ENCODE peak calls at places on chromosomes 4 and X, in eight cellular contexts. X is NCI-H1092, R is fibroblast of the aortic adventitia, M is iPS DF 19.7, S is iris pigment epithelial cell, I is HEK293T, C is adrenal gland, F is NT2/D1. J is an unnamed sample.

GRCh38 chr4:148171596-148171995 is 270.6 kb downstream of the NR3C2 start:
- DNase-seq in X (no peak), R (no peak), M (no peak), S (no peak), I (no peak), C (no peak), F (no peak), J (no peak)

GRCh38 chr4:10099521-10100325 is 16.9 kb downstream of the WDR1 start:
- DNase-seq in X (no peak), R (no peak), M (no peak), S (no peak), I (no peak), C (no peak), F (no peak), J (no peak)

GRCh38 chrX:313546-313945 is 5.0 kb downstream of the GTPBP6 start:
- DNase-seq in X (no peak), R (no peak), M (no peak), S (no peak), I (no peak), C (no peak), F (no peak), J (no peak)

GRCh38 chr4:131426023-131426758 is 1722.9 kb upstream of the PCDH10 start:
- DNase-seq in X (no peak), R (no peak), M (no peak), S (no peak), I (no peak), C (no peak), F (no peak), J (no peak)

GRCh38 chrX:107710617-107711391 is 64.8 kb downstream of the TSC22D3 start:
- DNase-seq in X (no peak), R (peak), M (no peak), S (peak), I (peak), C (peak), F (peak), J (no peak)

GRCh38 chrX:40809210-40809609 is 73.9 kb upstream of the MED14 start:
- DNase-seq in X (no peak), R (no peak), M (no peak), S (peak), I (no peak), C (no peak), F (no peak), J (no peak)

GRCh38 chrX:39688576-39689373 is 409.0 kb downstream of the BCOR start:
- DNase-seq in X (peak), R (peak), M (no peak), S (peak), I (peak), C (peak), F (peak), J (peak)

GRCh38 chrX:3699841-3700381 is 13.5 kb downstream of the PRKX start:
- DNase-seq in X (no peak), R (peak), M (no peak), S (no peak), I (no peak), C (no peak), F (no peak), J (no peak)

GRCh38 chr4:100894339-100894870 is 376.6 kb upstream of the EMCN start:
- DNase-seq in X (no peak), R (no peak), M (no peak), S (no peak), I (no peak), C (no peak), F (no peak), J (no peak)

GRCh38 chr4:176052744-176053143 is 12.9 kb upstream of the WDR17 start:
- DNase-seq in X (no peak), R (no peak), M (no peak), S (no peak), I (no peak), C (no peak), F (no peak), J (no peak)

GRCh38 chrX:20317873-20318272 is 51.2 kb upstream of the RPS6KA3 start:
- DNase-seq in X (no peak), R (peak), M (no peak), S (no peak), I (no peak), C (no peak), F (no peak), J (no peak)

GRCh38 chrX:130109429-130110378 is 593 bp downstream of the ELF4 start:
- DNase-seq in X (no peak), R (peak), M (no peak), S (no peak), I (no peak), C (no peak), F (no peak), J (no peak)

GRCh38 chr4:3042226-3042625 is 32.1 kb downstream of the HTT-AS start:
- DNase-seq in X (no peak), R (no peak), M (no peak), S (no peak), I (no peak), C (no peak), F (no peak), J (no peak)

GRCh38 chrX:45200741-45201234 is at the start of gene DIPK2B:
- DNase-seq in X (no peak), R (no peak), M (no peak), S (no peak), I (no peak), C (peak), F (no peak), J (no peak)

GRCh38 chr4:85747871-85748491 is 273.0 kb downstream of the ARHGAP24 start:
- DNase-seq in X (peak), R (peak), M (peak), S (peak), I (peak), C (peak), F (peak), J (no peak)

GRCh38 chr4:73600917-73601316 is 19.3 kb downstream of the RASSF6 start:
- DNase-seq in X (no peak), R (peak), M (no peak), S (peak), I (no peak), C (no peak), F (no peak), J (no peak)

GRCh38 chr4:152106113-152106763 is 345.4 kb upstream of the GATB start:
- DNase-seq in X (no peak), R (peak), M (no peak), S (peak), I (no peak), C (peak), F (no peak), J (no peak)